ENCODE peak calls at places on chromosomes 7 and 10, in six cellular contexts. P is H7; C is heart left ventricle; B is activated T-helper 1 cell treated with anti-CD3 and anti-CD28 coated beads, Interleukin-2, amount 50 U/mL, for 16 hours; Q is islet precursor cell; V is NCI-H1092. N is an unnamed sample.
A peak's percentile ranks its signal among the peaks of the same experiment; 100 is the strongest.

GRCh38 chr7:157423348-157423747 is 86.5 kb downstream of the DNAJB6 start:
- DNase-seq in P (no peak), C (peak; percentile 50), B (no peak), Q (no peak), V (no peak), N (no peak)

GRCh38 chr7:150405584-150406310 is 26.6 kb downstream of the ZNF775 start:
- DNase-seq in P (peak; percentile 86), C (peak; percentile 27), B (no peak), Q (peak; percentile 73), V (no peak), N (peak; percentile 46)

GRCh38 chr7:36289833-36290661 is 99.6 kb upstream of the ANLN start:
- DNase-seq in P (no peak), C (no peak), B (no peak), Q (no peak), V (no peak), N (no peak)

GRCh38 chr7:108083980-108084379 is 46.2 kb downstream of the LAMB4 start:
- DNase-seq in P (no peak), C (no peak), B (no peak), Q (no peak), V (no peak), N (no peak)

GRCh38 chr10:72846225-72846624 is 47.3 kb upstream of the OIT3 start:
- DNase-seq in P (no peak), C (no peak), B (no peak), Q (no peak), V (no peak), N (no peak)

GRCh38 chr10:63829020-63829419 is 307.8 kb downstream of the REEP3 start:
- DNase-seq in P (no peak), C (no peak), B (no peak), Q (no peak), V (no peak), N (no peak)

GRCh38 chr7:50774299-50774698 is 8.4 kb downstream of the GRB10 start:
- DNase-seq in P (no peak), C (no peak), B (no peak), Q (no peak), V (no peak), N (no peak)

GRCh38 chr7:85001493-85002345 is 185.1 kb downstream of the SEMA3D start:
- DNase-seq in P (no peak), C (no peak), B (no peak), Q (no peak), V (no peak), N (no peak)

GRCh38 chr10:67606572-67606971 is 89.4 kb downstream of the CTNNA3 start:
- DNase-seq in P (no peak), C (no peak), B (no peak), Q (peak; percentile 72), V (no peak), N (no peak)

GRCh38 chr7:83677180-83677866 is 28.4 kb upstream of the SEMA3E start:
- DNase-seq in P (no peak), C (peak; percentile 35), B (no peak), Q (peak; percentile 90), V (no peak), N (no peak)

GRCh38 chr10:14405076-14406065 is 74.6 kb upstream of the FRMD4A start:
- DNase-seq in P (no peak), C (no peak), B (no peak), Q (no peak), V (peak; percentile 21), N (no peak)

GRCh38 chr10:11642558-11642957 is 31.1 kb upstream of the USP6NL start:
- DNase-seq in P (no peak), C (no peak), B (no peak), Q (no peak), V (no peak), N (no peak)

GRCh38 chr7:93923291-93923690 is 1.8 kb downstream of the GNG11 start:
- DNase-seq in P (no peak), C (no peak), B (no peak), Q (no peak), V (no peak), N (no peak)

GRCh38 chr7:85554294-85554877 is 367.5 kb upstream of the SEMA3D start:
- DNase-seq in P (peak; percentile 1), C (no peak), B (no peak), Q (no peak), V (peak; percentile 39), N (no peak)